ENCODE peak calls at places on chromosomes 13 and 19, in six cellular contexts. C is PC-3, I is dorsolateral prefrontal cortex, Z is H9, S is uterus, H is heart right ventricle. X is an unnamed sample.

GRCh38 chr19:42246869-42247630 is 4.6 kb upstream of the GSK3A start:
- DNase-seq in C (no peak), H (no peak), Z (no peak), S (no peak), I (no peak), X (no peak)

GRCh38 chr13:95536629-95537241 is 15.8 kb upstream of the CLDN10 start:
- DNase-seq in I (no peak), S (no peak), Z (no peak), C (peak; percentile 67), H (no peak), X (no peak)

GRCh38 chr13:110646442-110647364 is 31.4 kb downstream of the NAXD start:
- DNase-seq in C (no peak), S (no peak), Z (no peak), H (no peak), I (no peak), X (no peak)

GRCh38 chr13:30569901-30570576 is 47.7 kb upstream of the USPL1 start:
- DNase-seq in I (no peak), Z (peak; percentile 37), S (peak; percentile 51), C (peak; percentile 88), H (peak; percentile 8), X (peak; percentile 83)

GRCh38 chr19:33948651-33949335 is 152.1 kb downstream of the KCTD15 start:
- DNase-seq in S (no peak), H (no peak), Z (no peak), I (no peak), C (no peak), X (no peak)

GRCh38 chr13:99686944-99687382 is 185.7 kb downstream of the TM9SF2 start:
- DNase-seq in S (no peak), Z (peak; percentile 96), C (no peak), I (no peak), H (no peak), X (no peak)

GRCh38 chr13:30998548-30999140 is 66.2 kb downstream of the TEX26 start:
- DNase-seq in H (no peak), C (no peak), S (no peak), Z (no peak), I (no peak), X (no peak)

GRCh38 chr13:41501281-41501680 is 43.9 kb downstream of the RGCC start:
- DNase-seq in S (no peak), C (no peak), Z (no peak), H (no peak), I (no peak), X (no peak)

GRCh38 chr19:14368011-14368513 is 13.2 kb upstream of the ADGRE5 start:
- DNase-seq in H (no peak), S (no peak), I (no peak), C (no peak), Z (no peak), X (no peak)

GRCh38 chr19:36214388-36215275 is at the start of the genes ZNF146 and ZNF565:
- DNase-seq in H (peak; percentile 98), S (peak; percentile 96), C (peak; percentile 95), I (peak; percentile 97), Z (peak; percentile 99), X (peak; percentile 91)

GRCh38 chr13:89571676-89572075 is 1775.8 kb upstream of the MIR17HG start:
- DNase-seq in C (no peak), Z (no peak), I (no peak), S (no peak), H (no peak), X (no peak)

GRCh38 chr13:43766766-43767165 is 20.0 kb downstream of the ENOX1 start:
- DNase-seq in C (no peak), I (no peak), Z (no peak), S (peak; percentile 34), H (peak; percentile 41), X (no peak)

GRCh38 chr19:3003046-3003445 is 25.7 kb downstream of the TLE6 start:
- DNase-seq in Z (no peak), H (no peak), C (no peak), S (no peak), I (no peak), X (no peak)

GRCh38 chr19:460877-461609 is at the start of gene SHC2:
- DNase-seq in C (no peak), I (no peak), H (peak; percentile 42), S (peak; percentile 57), Z (no peak), X (no peak)

GRCh38 chr13:59088716-59089115 is 1075.0 kb downstream of the DIAPH3 start:
- DNase-seq in I (no peak), S (no peak), H (no peak), Z (no peak), C (peak; percentile 40), X (no peak)

GRCh38 chr13:48838193-48839000 is 137.3 kb upstream of the FNDC3A start:
- DNase-seq in H (no peak), I (no peak), C (peak; percentile 32), Z (no peak), S (no peak), X (no peak)

GRCh38 chr13:40102854-40103253 is 447.4 kb downstream of the COG6 start:
- DNase-seq in C (peak; percentile 82), S (peak; percentile 32), Z (no peak), H (no peak), I (no peak), X (peak; percentile 94)

GRCh38 chr19:5052515-5052914 is 83.6 kb downstream of the KDM4B start:
- DNase-seq in S (no peak), H (no peak), C (peak; percentile 19), Z (peak; percentile 55), I (no peak), X (no peak)

GRCh38 chr13:113948034-113948742 is 25.7 kb downstream of the C13orf46 start:
- DNase-seq in S (no peak), I (no peak), H (no peak), Z (no peak), C (no peak), X (no peak)

GRCh38 chr19:58585442-58586130 is 12.5 kb upstream of the MZF1 start:
- DNase-seq in C (no peak), S (no peak), H (no peak), I (no peak), Z (peak; percentile 14), X (no peak)

GRCh38 chr13:21033866-21034601 is 27.4 kb downstream of the LATS2 start:
- DNase-seq in C (peak; percentile 96), S (no peak), I (no peak), H (no peak), Z (no peak), X (peak; percentile 68)

GRCh38 chr19:27673986-27674385 is 1539.0 kb downstream of the UQCRFS1 start:
- DNase-seq in Z (no peak), H (no peak), S (no peak), C (no peak), I (no peak), X (no peak)

GRCh38 chr19:5086725-5087439 is 118.0 kb downstream of the KDM4B start:
- DNase-seq in I (no peak), H (no peak), C (peak; percentile 29), S (no peak), Z (peak; percentile 91), X (no peak)

GRCh38 chr13:26017196-26017921 is 34.5 kb downstream of the SHISA2 start:
- DNase-seq in H (no peak), I (no peak), S (no peak), C (no peak), Z (no peak), X (no peak)
- H3K27ac ChIP-seq in H (no peak overlapping the region), I (peak overlapping the region; percentile 82), S (no peak overlapping the region), C (peak overlapping the region; percentile 99), Z (no peak overlapping the region), X (no peak overlapping the region)

GRCh38 chr13:98207411-98207810 is 30.3 kb upstream of the RNF113B start:
- DNase-seq in C (no peak), Z (no peak), H (peak; percentile 19), I (no peak), S (no peak), X (no peak)
- H3K27ac ChIP-seq in C (no peak overlapping the region), Z (no peak overlapping the region), H (no peak overlapping the region), I (no peak overlapping the region), S (peak overlapping the region; percentile 77), X (peak overlapping the region; percentile 51)

GRCh38 chr19:16293133-16294085 is 31.2 kb upstream of the KLF2 start:
- DNase-seq in S (peak; percentile 93), H (peak; percentile 88), Z (no peak), C (peak; percentile 90), I (no peak), X (no peak)
- H3K27ac ChIP-seq in S (peak overlapping the region; percentile 98), H (peak overlapping the region; percentile 82), Z (no peak overlapping the region), C (peak overlapping the region; percentile 82), I (peak overlapping the region; percentile 47), X (no peak overlapping the region)

DNA sequence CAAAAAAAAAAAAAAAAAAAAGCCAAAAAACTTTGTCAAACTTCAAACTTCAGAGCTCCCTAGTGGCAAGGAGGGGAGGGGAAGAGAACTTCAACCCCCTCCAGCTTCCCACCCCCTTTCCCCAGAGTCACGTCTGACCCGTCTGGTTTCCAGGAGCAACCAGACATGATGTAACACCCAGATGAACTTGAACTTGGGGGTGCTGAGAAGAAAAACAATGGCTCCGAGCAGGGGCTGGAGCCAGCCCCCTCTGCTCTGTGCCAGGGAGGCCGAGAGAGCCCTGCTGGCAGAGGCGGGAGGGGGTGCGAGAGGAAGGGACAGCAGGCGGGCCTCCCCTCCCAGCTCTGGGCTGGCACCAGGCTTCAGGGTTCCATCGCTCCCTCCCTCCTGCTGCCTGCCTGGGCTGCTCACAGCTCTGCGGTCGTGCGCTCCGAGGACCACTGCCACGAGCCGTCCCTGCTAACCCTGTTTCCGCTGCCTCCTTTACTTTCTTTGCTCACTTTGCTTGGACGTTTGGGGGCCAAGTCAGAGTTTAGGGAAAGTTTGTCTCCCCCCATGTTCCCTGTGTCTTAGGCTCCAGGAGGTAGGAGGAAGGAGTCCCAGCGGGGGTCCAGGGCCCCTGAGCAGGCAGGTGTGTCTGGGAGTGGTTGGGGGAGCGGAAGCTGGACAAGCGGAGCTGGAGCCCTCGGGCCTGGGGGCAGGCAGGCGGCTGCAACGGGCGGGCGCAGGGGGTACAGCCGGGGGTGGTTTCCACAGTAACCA is 11.1 kb downstream of the LYL1 start:
- DNase-seq in Z (peak; percentile 59), C (no peak), S (peak; percentile 81), I (peak; percentile 72), H (peak; percentile 77), X (no peak)
- H3K27ac ChIP-seq in Z (no peak overlapping the region), C (no peak overlapping the region), S (peak overlapping the region; percentile 87), I (peak overlapping the region; percentile 100), H (peak overlapping the region; percentile 83), X (no peak overlapping the region)

DNA sequence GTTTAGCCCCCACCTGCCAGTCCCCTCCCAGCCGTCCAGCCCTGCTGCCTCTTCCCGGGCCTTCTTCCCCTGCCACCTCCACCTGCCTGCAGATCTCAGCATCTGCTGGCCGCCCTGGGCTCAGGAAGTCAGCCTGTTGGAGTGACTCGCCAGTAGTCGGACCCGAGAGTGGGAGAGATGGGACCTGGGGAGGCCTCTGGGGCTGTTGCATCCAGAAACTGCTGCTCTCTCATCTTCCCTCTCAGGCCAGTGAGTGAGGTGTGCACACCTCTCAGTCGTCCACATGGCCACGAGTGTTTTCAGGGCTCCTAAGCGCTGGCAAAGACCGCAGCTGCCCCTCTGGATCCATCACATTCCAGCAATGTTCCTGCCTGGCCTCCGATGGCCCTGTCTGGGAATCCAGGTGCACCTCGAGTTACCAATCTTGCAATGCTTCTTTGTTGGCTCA is 151.8 kb upstream of the SOX1 start:
- DNase-seq in H (no peak), C (no peak), Z (peak; percentile 26), I (no peak), S (no peak), X (no peak)
- H3K27ac ChIP-seq in H (no peak overlapping the region), C (no peak overlapping the region), Z (no peak overlapping the region), I (no peak overlapping the region), S (no peak overlapping the region), X (no peak overlapping the region)

X was measured in epithelial cell of prostate.